ENCODE peak calls at places on chromosome 5, in eight cellular contexts. One of them, this sample, is unnamed.
A peak's percentile ranks its signal among the peaks of the same experiment; 100 is the strongest.

GRCh38 chr5:161691911-161692310 is 6.4 kb downstream of the GABRA6 start:
- DNase-seq in AG08395: no peak
- DNase-seq in endothelial cell: no peak
- DNase-seq in fibroblast of the conjunctiva: no peak
- DNase-seq in activated T-helper 1 cell treated with Interleukin-2 at 50 U/mL for 16 hours: no peak
- DNase-seq in activated B cell treated with CpG ODN at 0.5 μM for 24 hours: no peak
- DNase-seq in iPS DF 19.7: no peak
- DNase-seq in T-helper 1 cell: no peak
- DNase-seq in this sample: no peak

GRCh38 chr5:163489055-163489744 is 16.2 kb upstream of the MAT2B start:
- DNase-seq in AG08395: no peak
- DNase-seq in endothelial cell: peak; percentile 24
- DNase-seq in fibroblast of the conjunctiva: no peak
- DNase-seq in activated T-helper 1 cell treated with Interleukin-2 at 50 U/mL for 16 hours: no peak
- DNase-seq in activated B cell treated with CpG ODN at 0.5 μM for 24 hours: no peak
- DNase-seq in iPS DF 19.7: no peak
- DNase-seq in T-helper 1 cell: no peak
- DNase-seq in this sample: no peak

GRCh38 chr5:90096415-90097081 is 313.0 kb downstream of the CETN3 start:
- DNase-seq in AG08395: peak; percentile 4
- DNase-seq in endothelial cell: no peak
- DNase-seq in fibroblast of the conjunctiva: no peak
- DNase-seq in activated T-helper 1 cell treated with Interleukin-2 at 50 U/mL for 16 hours: no peak
- DNase-seq in activated B cell treated with CpG ODN at 0.5 μM for 24 hours: no peak
- DNase-seq in iPS DF 19.7: no peak
- DNase-seq in T-helper 1 cell: no peak
- DNase-seq in this sample: no peak

GRCh38 chr5:168390491-168390890 is 95.8 kb upstream of the RARS1 start:
- DNase-seq in AG08395: no peak
- DNase-seq in endothelial cell: no peak
- DNase-seq in fibroblast of the conjunctiva: no peak
- DNase-seq in activated T-helper 1 cell treated with Interleukin-2 at 50 U/mL for 16 hours: no peak
- DNase-seq in activated B cell treated with CpG ODN at 0.5 μM for 24 hours: no peak
- DNase-seq in iPS DF 19.7: no peak
- DNase-seq in T-helper 1 cell: no peak
- DNase-seq in this sample: no peak

GRCh38 chr5:127112347-127112864 is 39.1 kb upstream of the C5orf63 start:
- DNase-seq in AG08395: no peak
- DNase-seq in endothelial cell: no peak
- DNase-seq in fibroblast of the conjunctiva: no peak
- DNase-seq in activated T-helper 1 cell treated with Interleukin-2 at 50 U/mL for 16 hours: no peak
- DNase-seq in activated B cell treated with CpG ODN at 0.5 μM for 24 hours: no peak
- DNase-seq in iPS DF 19.7: no peak
- DNase-seq in T-helper 1 cell: no peak
- DNase-seq in this sample: no peak

GRCh38 chr5:7856855-7857254 is 5.9 kb upstream of the CFAP90 start:
- DNase-seq in AG08395: no peak
- DNase-seq in endothelial cell: peak; percentile 41
- DNase-seq in fibroblast of the conjunctiva: no peak
- DNase-seq in activated T-helper 1 cell treated with Interleukin-2 at 50 U/mL for 16 hours: no peak
- DNase-seq in activated B cell treated with CpG ODN at 0.5 μM for 24 hours: no peak
- DNase-seq in iPS DF 19.7: no peak
- DNase-seq in T-helper 1 cell: no peak
- DNase-seq in this sample: peak; percentile 54

GRCh38 chr5:35158627-35159369 is 71.5 kb downstream of the PRLR start:
- DNase-seq in AG08395: no peak
- DNase-seq in endothelial cell: no peak
- DNase-seq in fibroblast of the conjunctiva: no peak
- DNase-seq in activated T-helper 1 cell treated with Interleukin-2 at 50 U/mL for 16 hours: no peak
- DNase-seq in activated B cell treated with CpG ODN at 0.5 μM for 24 hours: no peak
- DNase-seq in iPS DF 19.7: no peak
- DNase-seq in T-helper 1 cell: no peak
- DNase-seq in this sample: no peak

GRCh38 chr5:142821733-142822487 is 51.7 kb downstream of the ARHGAP26 start:
- DNase-seq in AG08395: peak; percentile 86
- DNase-seq in endothelial cell: no peak
- DNase-seq in fibroblast of the conjunctiva: peak; percentile 77
- DNase-seq in activated T-helper 1 cell treated with Interleukin-2 at 50 U/mL for 16 hours: no peak
- DNase-seq in activated B cell treated with CpG ODN at 0.5 μM for 24 hours: no peak
- DNase-seq in iPS DF 19.7: no peak
- DNase-seq in T-helper 1 cell: no peak
- DNase-seq in this sample: no peak

GRCh38 chr5:131814990-131815389 is 18.2 kb upstream of the FNIP1 start:
- DNase-seq in AG08395: peak; percentile 60
- DNase-seq in endothelial cell: no peak
- DNase-seq in fibroblast of the conjunctiva: peak; percentile 28
- DNase-seq in activated T-helper 1 cell treated with Interleukin-2 at 50 U/mL for 16 hours: no peak
- DNase-seq in activated B cell treated with CpG ODN at 0.5 μM for 24 hours: no peak
- DNase-seq in iPS DF 19.7: peak; percentile 60
- DNase-seq in T-helper 1 cell: no peak
- DNase-seq in this sample: no peak

GRCh38 chr5:64767959-64768357 is 533 bp downstream of the SREK1IP1 start:
- DNase-seq in AG08395: peak; percentile 2
- DNase-seq in endothelial cell: no peak
- DNase-seq in fibroblast of the conjunctiva: no peak
- DNase-seq in activated T-helper 1 cell treated with Interleukin-2 at 50 U/mL for 16 hours: no peak
- DNase-seq in activated B cell treated with CpG ODN at 0.5 μM for 24 hours: peak; percentile 15
- DNase-seq in iPS DF 19.7: no peak
- DNase-seq in T-helper 1 cell: no peak
- DNase-seq in this sample: no peak

GRCh38 chr5:74355041-74355440 is 285.5 kb downstream of the ENC1 start:
- DNase-seq in AG08395: no peak
- DNase-seq in endothelial cell: no peak
- DNase-seq in fibroblast of the conjunctiva: no peak
- DNase-seq in activated T-helper 1 cell treated with Interleukin-2 at 50 U/mL for 16 hours: no peak
- DNase-seq in activated B cell treated with CpG ODN at 0.5 μM for 24 hours: no peak
- DNase-seq in iPS DF 19.7: no peak
- DNase-seq in T-helper 1 cell: no peak
- DNase-seq in this sample: no peak

GRCh38 chr5:107487056-107487461 is 183.7 kb downstream of the EFNA5 start:
- DNase-seq in AG08395: no peak
- DNase-seq in endothelial cell: no peak
- DNase-seq in fibroblast of the conjunctiva: no peak
- DNase-seq in activated T-helper 1 cell treated with Interleukin-2 at 50 U/mL for 16 hours: no peak
- DNase-seq in activated B cell treated with CpG ODN at 0.5 μM for 24 hours: no peak
- DNase-seq in iPS DF 19.7: no peak
- DNase-seq in T-helper 1 cell: no peak
- DNase-seq in this sample: no peak

GRCh38 chr5:1141827-1142226 is 30.0 kb upstream of the SLC12A7 start:
- DNase-seq in AG08395: no peak
- DNase-seq in endothelial cell: no peak
- DNase-seq in fibroblast of the conjunctiva: no peak
- DNase-seq in activated T-helper 1 cell treated with Interleukin-2 at 50 U/mL for 16 hours: no peak
- DNase-seq in activated B cell treated with CpG ODN at 0.5 μM for 24 hours: no peak
- DNase-seq in iPS DF 19.7: no peak
- DNase-seq in T-helper 1 cell: no peak
- DNase-seq in this sample: no peak

GRCh38 chr5:138953370-138954256 is 78.5 kb upstream of the LRRTM2 start:
- DNase-seq in AG08395: peak; percentile 90
- DNase-seq in endothelial cell: no peak
- DNase-seq in fibroblast of the conjunctiva: peak; percentile 46
- DNase-seq in activated T-helper 1 cell treated with Interleukin-2 at 50 U/mL for 16 hours: no peak
- DNase-seq in activated B cell treated with CpG ODN at 0.5 μM for 24 hours: no peak
- DNase-seq in iPS DF 19.7: no peak
- DNase-seq in T-helper 1 cell: no peak
- DNase-seq in this sample: peak; percentile 76

GRCh38 chr5:65027149-65027548 is 258.4 kb downstream of the CWC27 start:
- DNase-seq in AG08395: no peak
- DNase-seq in endothelial cell: no peak
- DNase-seq in fibroblast of the conjunctiva: no peak
- DNase-seq in activated T-helper 1 cell treated with Interleukin-2 at 50 U/mL for 16 hours: no peak
- DNase-seq in activated B cell treated with CpG ODN at 0.5 μM for 24 hours: no peak
- DNase-seq in iPS DF 19.7: no peak
- DNase-seq in T-helper 1 cell: no peak
- DNase-seq in this sample: no peak

GRCh38 chr5:115816226-115817042 is at the start of gene CDO1:
- DNase-seq in AG08395: peak; percentile 38
- DNase-seq in endothelial cell: peak; percentile 62
- DNase-seq in fibroblast of the conjunctiva: peak; percentile 51
- DNase-seq in activated T-helper 1 cell treated with Interleukin-2 at 50 U/mL for 16 hours: no peak
- DNase-seq in activated B cell treated with CpG ODN at 0.5 μM for 24 hours: peak; percentile 24
- DNase-seq in iPS DF 19.7: no peak
- DNase-seq in T-helper 1 cell: no peak
- DNase-seq in this sample: peak; percentile 98

GRCh38 chr5:8013951-8014844 is 145.2 kb downstream of the MTRR start:
- DNase-seq in AG08395: no peak
- DNase-seq in endothelial cell: no peak
- DNase-seq in fibroblast of the conjunctiva: no peak
- DNase-seq in activated T-helper 1 cell treated with Interleukin-2 at 50 U/mL for 16 hours: no peak
- DNase-seq in activated B cell treated with CpG ODN at 0.5 μM for 24 hours: no peak
- DNase-seq in iPS DF 19.7: no peak
- DNase-seq in T-helper 1 cell: no peak
- DNase-seq in this sample: no peak

GRCh38 chr5:51816427-51816826 is 433.2 kb downstream of the ISL1 start:
- DNase-seq in AG08395: no peak
- DNase-seq in endothelial cell: no peak
- DNase-seq in fibroblast of the conjunctiva: no peak
- DNase-seq in activated T-helper 1 cell treated with Interleukin-2 at 50 U/mL for 16 hours: no peak
- DNase-seq in activated B cell treated with CpG ODN at 0.5 μM for 24 hours: no peak
- DNase-seq in iPS DF 19.7: no peak
- DNase-seq in T-helper 1 cell: no peak
- DNase-seq in this sample: no peak

GRCh38 chr5:142782976-142783539 is 12.9 kb downstream of the ARHGAP26 start:
- DNase-seq in AG08395: peak; percentile 17
- DNase-seq in endothelial cell: no peak
- DNase-seq in fibroblast of the conjunctiva: no peak
- DNase-seq in activated T-helper 1 cell treated with Interleukin-2 at 50 U/mL for 16 hours: no peak
- DNase-seq in activated B cell treated with CpG ODN at 0.5 μM for 24 hours: no peak
- DNase-seq in iPS DF 19.7: no peak
- DNase-seq in T-helper 1 cell: no peak
- DNase-seq in this sample: no peak

GRCh38 chr5:119309290-119309818 is 46.5 kb upstream of the TNFAIP8 start:
- DNase-seq in AG08395: no peak
- DNase-seq in endothelial cell: no peak
- DNase-seq in fibroblast of the conjunctiva: no peak
- DNase-seq in activated T-helper 1 cell treated with Interleukin-2 at 50 U/mL for 16 hours: no peak
- DNase-seq in activated B cell treated with CpG ODN at 0.5 μM for 24 hours: no peak
- DNase-seq in iPS DF 19.7: no peak
- DNase-seq in T-helper 1 cell: no peak
- DNase-seq in this sample: no peak

GRCh38 chr5:142823176-142823575 is 53.0 kb downstream of the ARHGAP26 start:
- DNase-seq in AG08395: no peak
- DNase-seq in endothelial cell: no peak
- DNase-seq in fibroblast of the conjunctiva: no peak
- DNase-seq in activated T-helper 1 cell treated with Interleukin-2 at 50 U/mL for 16 hours: no peak
- DNase-seq in activated B cell treated with CpG ODN at 0.5 μM for 24 hours: no peak
- DNase-seq in iPS DF 19.7: no peak
- DNase-seq in T-helper 1 cell: no peak
- DNase-seq in this sample: no peak

GRCh38 chr5:106314221-106314824 is 1356.4 kb downstream of the EFNA5 start:
- DNase-seq in AG08395: no peak
- DNase-seq in endothelial cell: no peak
- DNase-seq in fibroblast of the conjunctiva: no peak
- DNase-seq in activated T-helper 1 cell treated with Interleukin-2 at 50 U/mL for 16 hours: no peak
- DNase-seq in activated B cell treated with CpG ODN at 0.5 μM for 24 hours: no peak
- DNase-seq in iPS DF 19.7: no peak
- DNase-seq in T-helper 1 cell: no peak
- DNase-seq in this sample: no peak

GRCh38 chr5:93736284-93736683 is 5.1 kb downstream of the POU5F2 start:
- DNase-seq in AG08395: no peak
- DNase-seq in endothelial cell: no peak
- DNase-seq in fibroblast of the conjunctiva: no peak
- DNase-seq in activated T-helper 1 cell treated with Interleukin-2 at 50 U/mL for 16 hours: no peak
- DNase-seq in activated B cell treated with CpG ODN at 0.5 μM for 24 hours: no peak
- DNase-seq in iPS DF 19.7: no peak
- DNase-seq in T-helper 1 cell: no peak
- DNase-seq in this sample: no peak

GRCh38 chr5:61333351-61334223 is 1.5 kb downstream of the ZSWIM6 start:
- DNase-seq in AG08395: peak; percentile 18
- DNase-seq in endothelial cell: peak; percentile 32
- DNase-seq in fibroblast of the conjunctiva: no peak
- DNase-seq in activated T-helper 1 cell treated with Interleukin-2 at 50 U/mL for 16 hours: peak; percentile 5
- DNase-seq in activated B cell treated with CpG ODN at 0.5 μM for 24 hours: peak; percentile 47
- DNase-seq in iPS DF 19.7: no peak
- DNase-seq in T-helper 1 cell: peak; percentile 17
- DNase-seq in this sample: peak; percentile 86

GRCh38 chr5:72363146-72363802 is 43.1 kb downstream of the PTCD2 start:
- DNase-seq in AG08395: peak; percentile 63
- DNase-seq in endothelial cell: no peak
- DNase-seq in fibroblast of the conjunctiva: peak; percentile 60
- DNase-seq in activated T-helper 1 cell treated with Interleukin-2 at 50 U/mL for 16 hours: no peak
- DNase-seq in activated B cell treated with CpG ODN at 0.5 μM for 24 hours: no peak
- DNase-seq in iPS DF 19.7: no peak
- DNase-seq in T-helper 1 cell: no peak
- DNase-seq in this sample: no peak

GRCh38 chr5:135056316-135057030 is 22.4 kb upstream of the PITX1 start:
- DNase-seq in AG08395: no peak
- DNase-seq in endothelial cell: no peak
- DNase-seq in fibroblast of the conjunctiva: no peak
- DNase-seq in activated T-helper 1 cell treated with Interleukin-2 at 50 U/mL for 16 hours: no peak
- DNase-seq in activated B cell treated with CpG ODN at 0.5 μM for 24 hours: no peak
- DNase-seq in iPS DF 19.7: no peak
- DNase-seq in T-helper 1 cell: no peak
- DNase-seq in this sample: no peak